ENCODE peak calls at places on chromosomes 16 and 17, in seven cellular contexts. E is lung; A is right cardiac atrium; Z is Panc1; L is pancreas; T is GM23338; J is CD4-positive, CD25-positive, alpha-beta regulatory T cell. K is an unnamed sample.

GRCh38 chr17:82339634-82340580 is 6.3 kb upstream of the SECTM1 start:
- ATAC-seq in E (no peak), A (peak), Z (peak), L (peak), T (no peak), J (no peak), K (peak)

GRCh38 chr16:80144191-80144590 is 396.6 kb upstream of the DYNLRB2 start:
- ATAC-seq in E (no peak), A (no peak), Z (no peak), L (no peak), T (no peak), J (no peak), K (no peak)

GRCh38 chr17:32253117-32253611 is 12.5 kb upstream of the RHBDL3 start:
- ATAC-seq in E (peak), A (peak), Z (peak), L (peak), T (peak), J (peak), K (peak)

GRCh38 chr17:74478369-74479100 is 12.1 kb downstream of the CD300A start:
- ATAC-seq in E (no peak), A (peak), Z (no peak), L (peak), T (no peak), J (peak), K (peak)

GRCh38 chr17:19583871-19584270 is 50.2 kb downstream of the SLC47A1 start:
- ATAC-seq in E (no peak), A (no peak), Z (no peak), L (no peak), T (no peak), J (no peak), K (no peak)

GRCh38 chr17:59707971-59708425 is 544 bp downstream of the VMP1 start:
- ATAC-seq in E (no peak), A (no peak), Z (peak), L (peak), T (no peak), J (no peak), K (no peak)

GRCh38 chr17:17080181-17080631 is 37.9 kb downstream of the MPRIP start:
- ATAC-seq in E (no peak), A (peak), Z (no peak), L (no peak), T (no peak), J (no peak), K (no peak)

GRCh38 chr16:64882385-64882784 is 239.5 kb downstream of the CDH11 start:
- ATAC-seq in E (no peak), A (peak), Z (no peak), L (no peak), T (no peak), J (no peak), K (no peak)

GRCh38 chr17:70426752-70427151 is 257.4 kb downstream of the KCNJ2 start:
- ATAC-seq in E (no peak), A (no peak), Z (no peak), L (no peak), T (no peak), J (no peak), K (no peak)

GRCh38 chr16:81551141-81551808 is 106.7 kb downstream of the CMIP start:
- ATAC-seq in E (no peak), A (no peak), Z (peak), L (peak), T (no peak), J (no peak), K (no peak)

GRCh38 chr16:81544691-81545365 is 100.2 kb downstream of the CMIP start:
- ATAC-seq in E (peak), A (no peak), Z (no peak), L (no peak), T (peak), J (no peak), K (no peak)

GRCh38 chr16:49838639-49839461 is 17.1 kb downstream of the ZNF423 start:
- ATAC-seq in E (no peak), A (peak), Z (no peak), L (no peak), T (peak), J (no peak), K (peak)

GRCh38 chr16:55655709-55656694 is at the start of gene SLC6A2:
- ATAC-seq in E (no peak), A (peak), Z (peak), L (peak), T (peak), J (no peak), K (peak)

GRCh38 chr17:62599964-62600657 is 27.4 kb upstream of the MRC2 start:
- ATAC-seq in E (no peak), A (no peak), Z (no peak), L (no peak), T (no peak), J (no peak), K (no peak)

GRCh38 chr17:40402668-40403067 is 15.0 kb downstream of the TOP2A start:
- ATAC-seq in E (no peak), A (no peak), Z (no peak), L (no peak), T (no peak), J (no peak), K (no peak)

GRCh38 chr17:65559802-65560627 is 1.4 kb downstream of the AXIN2 start:
- ATAC-seq in E (no peak), A (peak), Z (peak), L (peak), T (peak), J (no peak), K (no peak)

GRCh38 chr16:46949216-46949892 is 24.1 kb downstream of the DNAJA2 start:
- ATAC-seq in E (no peak), A (no peak), Z (no peak), L (peak), T (no peak), J (no peak), K (no peak)

GRCh38 chr17:42577532-42578281 is at the start of gene PSMC3IP:
- ATAC-seq in E (peak), A (peak), Z (peak), L (peak), T (peak), J (peak), K (peak)

GRCh38 chr16:11633113-11633512 is 35.1 kb upstream of the SNN start:
- ATAC-seq in E (no peak), A (no peak), Z (no peak), L (no peak), T (no peak), J (no peak), K (no peak)

GRCh38 chr17:32331243-32332040 is 10.5 kb downstream of the C17orf75 start:
- ATAC-seq in E (no peak), A (no peak), Z (no peak), L (no peak), T (no peak), J (no peak), K (no peak)

GRCh38 chr17:79706931-79707382 is 23.8 kb upstream of the ENPP7 start:
- ATAC-seq in E (no peak), A (peak), Z (peak), L (no peak), T (peak), J (no peak), K (no peak)

GRCh38 chr17:32759476-32759875 is 117.4 kb downstream of the MYO1D start:
- ATAC-seq in E (no peak), A (no peak), Z (no peak), L (no peak), T (no peak), J (no peak), K (no peak)

GRCh38 chr16:86211800-86212199 is 298.5 kb upstream of the FOXF1 start:
- ATAC-seq in E (no peak), A (no peak), Z (no peak), L (no peak), T (no peak), J (no peak), K (no peak)

GRCh38 chr16:57730771-57731730 is 4.5 kb upstream of the KATNB1 start:
- ATAC-seq in E (no peak), A (no peak), Z (no peak), L (no peak), T (no peak), J (no peak), K (no peak)
- H3K27ac ChIP-seq in E (no peak), A (no peak), Z (no peak), L (no peak), T (no peak), J (no peak), K (no peak)

DNA sequence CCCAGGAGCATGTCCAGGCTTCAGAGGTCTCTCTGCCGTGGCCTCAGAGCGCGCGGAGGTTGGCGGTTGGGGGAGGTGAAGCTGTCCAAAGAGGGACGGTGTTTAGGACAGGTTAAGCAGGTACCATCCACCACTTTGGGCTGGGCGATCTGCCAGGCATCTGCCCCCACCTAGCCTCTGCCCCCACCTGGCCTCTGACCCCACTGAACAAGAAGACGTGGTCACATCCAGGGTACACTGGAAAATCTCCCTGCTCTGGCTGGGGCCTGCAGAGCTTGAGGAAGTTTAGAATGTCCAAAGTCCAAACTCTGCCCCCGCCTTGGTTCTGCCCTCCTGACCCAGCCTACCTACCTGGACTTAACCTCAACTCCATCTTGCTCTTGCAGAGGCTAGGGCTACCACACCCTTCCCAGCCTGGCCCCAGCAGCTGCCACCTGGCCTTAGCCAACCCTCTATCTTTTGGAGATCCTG is 1.6 kb downstream of the ITGA3 start:
- ATAC-seq in E (no peak), A (no peak), Z (no peak), L (no peak), T (no peak), J (no peak), K (no peak)
- H3K4me3 ChIP-seq in E (peak), A (no peak), Z (peak), L (peak), T (peak), J (no peak), K (no peak)

DNA sequence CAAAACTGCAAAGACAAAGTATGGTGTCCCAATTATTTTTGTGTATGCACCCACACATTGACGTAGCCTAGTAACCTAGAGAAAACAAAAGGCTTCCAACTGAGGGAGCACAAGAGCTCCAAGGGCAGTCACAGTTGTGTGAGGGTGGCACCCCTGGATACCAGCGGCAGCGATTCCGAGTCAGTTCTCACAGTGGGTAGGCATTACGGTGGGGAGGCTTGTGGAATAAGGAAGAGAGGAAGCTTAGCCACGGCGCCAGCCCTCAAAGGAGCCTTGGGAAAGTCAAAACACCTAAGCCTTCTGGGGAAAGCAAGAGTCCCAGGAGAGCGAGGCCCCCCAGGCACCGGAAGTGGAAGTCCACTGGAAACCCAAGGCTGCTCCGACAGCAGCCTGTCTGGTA is 31.0 kb upstream of the ADCY9 start:
- ATAC-seq in E (no peak), A (no peak), Z (no peak), L (no peak), T (peak), J (no peak), K (no peak)
- H3K27ac ChIP-seq in E (no peak), A (no peak), Z (no peak), L (no peak), T (no peak), J (no peak), K (no peak)

GRCh38 chr16:83808573-83809014 is 816 bp downstream of the HSBP1 start:
- ATAC-seq in E (no peak), A (no peak), Z (no peak), L (no peak), T (no peak), J (no peak), K (no peak)

GRCh38 chr16:83806036-83806435 is 1.7 kb upstream of the HSBP1 start:
- ATAC-seq in E (no peak), A (no peak), Z (no peak), L (no peak), T (no peak), J (no peak), K (no peak)

GRCh38 chr16:83807327-83807709 is 460 bp upstream of the HSBP1 start:
- ATAC-seq in E (no peak), A (no peak), Z (peak), L (no peak), T (peak), J (no peak), K (no peak)

GRCh38 chr16:83807710-83808572 is at the start of gene HSBP1:
- ATAC-seq in E (peak), A (peak), Z (peak), L (peak), T (peak), J (peak), K (peak)

GRCh38 chr16:83806721-83807120 is 1.1 kb upstream of the HSBP1 start:
- ATAC-seq in E (no peak), A (no peak), Z (no peak), L (no peak), T (no peak), J (no peak), K (no peak)
- H3K4me3 ChIP-seq in E (no peak), A (no peak), Z (no peak), L (no peak), T (no peak), J (no peak), K (no peak)

GRCh38 chr17:43871947-43872690 is 25.1 kb downstream of the CD300LG start:
- ATAC-seq in E (no peak), A (peak), Z (no peak), L (no peak), T (no peak), J (no peak), K (no peak)
- H3K27ac ChIP-seq in E (peak), A (peak), Z (no peak), L (no peak), T (no peak), J (no peak), K (no peak)

GRCh38 chr17:75622071-75622470 is 11.2 kb upstream of the SMIM5 start:
- ATAC-seq in E (no peak), A (no peak), Z (no peak), L (no peak), T (no peak), J (no peak), K (no peak)
- H3K4me3 ChIP-seq in E (no peak), A (no peak), Z (no peak), L (no peak), T (no peak), J (no peak), K (no peak)

GRCh38 chr17:75825748-75826370 is 18.3 kb downstream of the UNC13D start:
- ATAC-seq in E (no peak), A (no peak), Z (no peak), L (no peak), T (no peak), J (no peak), K (no peak)

GRCh38 chr17:75826561-75827290 is 17.5 kb downstream of the UNC13D start:
- ATAC-seq in E (no peak), A (no peak), Z (no peak), L (no peak), T (no peak), J (no peak), K (peak)

GRCh38 chr17:75828741-75829140 is 15.5 kb downstream of the UNC13D start:
- ATAC-seq in E (no peak), A (no peak), Z (no peak), L (no peak), T (no peak), J (no peak), K (no peak)

GRCh38 chr17:75828051-75828400 is 16.2 kb downstream of the UNC13D start:
- ATAC-seq in E (no peak), A (peak), Z (no peak), L (no peak), T (peak), J (peak), K (no peak)

GRCh38 chr17:75827291-75828050 is 16.7 kb downstream of the UNC13D start:
- ATAC-seq in E (no peak), A (peak), Z (peak), L (peak), T (peak), J (peak), K (peak)
- H3K27ac ChIP-seq in E (peak), A (peak), Z (no peak), L (peak), T (peak), J (peak), K (peak)

GRCh38 chr17:603405-604193 is 111.0 kb downstream of the VPS53 start:
- ATAC-seq in E (no peak), A (no peak), Z (no peak), L (no peak), T (no peak), J (no peak), K (no peak)

GRCh38 chr17:600576-601301 is 113.9 kb downstream of the VPS53 start:
- ATAC-seq in E (no peak), A (no peak), Z (no peak), L (no peak), T (no peak), J (no peak), K (peak)

GRCh38 chr17:604719-605118 is 109.9 kb downstream of the VPS53 start:
- ATAC-seq in E (no peak), A (no peak), Z (no peak), L (no peak), T (no peak), J (no peak), K (no peak)

GRCh38 chr17:601462-602303 is 113.0 kb downstream of the VPS53 start:
- ATAC-seq in E (no peak), A (no peak), Z (no peak), L (no peak), T (no peak), J (no peak), K (peak)

DNA sequence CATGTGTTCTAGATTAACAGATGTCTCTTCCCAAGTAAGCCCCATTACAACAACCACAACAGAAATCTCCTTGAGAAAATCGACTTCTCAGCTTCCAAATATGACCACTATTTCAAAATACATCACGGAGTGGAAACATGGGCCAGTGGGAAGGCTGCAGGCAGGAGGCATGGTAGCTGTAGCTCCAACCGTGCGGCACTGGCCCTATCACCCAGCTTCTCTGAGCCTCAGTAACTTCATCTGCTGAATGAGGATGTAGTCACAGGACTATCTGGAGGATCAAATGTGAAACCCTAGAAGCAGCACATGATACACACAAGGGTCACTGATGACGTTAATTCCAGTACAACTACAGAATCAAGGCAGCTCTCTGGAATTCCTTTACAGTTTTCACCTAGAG is 112.2 kb downstream of the VPS53 start:
- ATAC-seq in E (no peak), A (no peak), Z (no peak), L (no peak), T (no peak), J (no peak), K (no peak)
- H3K4me3 ChIP-seq in E (no peak), A (no peak), Z (no peak), L (no peak), T (no peak), J (no peak), K (no peak)

K was measured in gastroesophageal sphincter.